ENCODE peak calls at places on chromosome 2, in nine cellular contexts. H is GM19239; T is cardiac fibroblast; S is NCI-H1417; Y is MM.1S; O is stimulated activated CD8-positive, alpha-beta memory T cell treated with anti-CD3 and anti-CD28 coated beads, Interleukin-4, amount 100 ng/mL, for 24 hours; V is activated CD4-positive, alpha-beta T cell treated with anti-CD3 and anti-CD28 coated beads for 48 hours; K is activated T-cell treated with anti-CD3 and anti-CD28 coated beads, Interleukin-2, amount 50 U/mL, for 72 hours; J is HEK293T. M is an unnamed sample.

GRCh38 chr2:105576440-105577241 is 168.1 kb upstream of the NCK2 start:
- DNase-seq in H (peak), T (peak), S (peak), Y (peak), O (no peak), V (no peak), K (peak), J (peak), M (peak)

GRCh38 chr2:222296311-222296736 is 2.5 kb downstream of the PAX3 start:
- DNase-seq in H (no peak), T (no peak), S (no peak), Y (no peak), O (no peak), V (no peak), K (no peak), J (no peak), M (peak)

GRCh38 chr2:3628800-3629199 is 29.2 kb upstream of the ALLC start:
- DNase-seq in H (no peak), T (no peak), S (peak), Y (no peak), O (no peak), V (peak), K (no peak), J (peak), M (no peak)

GRCh38 chr2:235747001-235747867 is 253.4 kb downstream of the AGAP1 start:
- DNase-seq in H (no peak), T (no peak), S (no peak), Y (no peak), O (no peak), V (no peak), K (no peak), J (no peak), M (no peak)

GRCh38 chr2:98454500-98455235 is 10.0 kb downstream of the INPP4A start:
- DNase-seq in H (no peak), T (peak), S (no peak), Y (no peak), O (no peak), V (no peak), K (no peak), J (peak), M (no peak)

GRCh38 chr2:10877691-10878111 is 34.0 kb upstream of the KCNF1 start:
- DNase-seq in H (no peak), T (peak), S (no peak), Y (no peak), O (no peak), V (no peak), K (no peak), J (no peak), M (no peak)

GRCh38 chr2:188471166-188471565 is 179.5 kb downstream of the GULP1 start:
- DNase-seq in H (no peak), T (no peak), S (no peak), Y (no peak), O (no peak), V (no peak), K (no peak), J (no peak), M (no peak)

GRCh38 chr2:8671176-8671575 is 10.7 kb upstream of the ID2 start:
- DNase-seq in H (no peak), T (no peak), S (no peak), Y (no peak), O (no peak), V (no peak), K (no peak), J (no peak), M (no peak)

M was measured in adipocyte.